ENCODE peak calls at places on chromosomes 4 and X, in four cellular contexts. D is effector memory CD8-positive, alpha-beta T cell; F is AG09319; I is HCEC 1CT. R is an unnamed sample.

GRCh38 chrX:105876658-105877057 is 54.3 kb downstream of the NRK start:
- DNase-seq in D (no peak), F (no peak), I (peak), R (no peak)

GRCh38 chrX:11566158-11566557 is 99.6 kb downstream of the ARHGAP6 start:
- DNase-seq in D (no peak), F (no peak), I (no peak), R (no peak)

GRCh38 chrX:132401935-132402334 is 86.9 kb downstream of the MBNL3 start:
- DNase-seq in D (no peak), F (no peak), I (no peak), R (peak)

GRCh38 chr4:81565137-81565870 is 93.6 kb upstream of the RASGEF1B start:
- DNase-seq in D (no peak), F (no peak), I (no peak), R (no peak)

GRCh38 chrX:24133280-24133679 is 16.2 kb upstream of the ZFX start:
- DNase-seq in D (no peak), F (no peak), I (no peak), R (peak)

GRCh38 chr4:4413373-4413725 is 26.4 kb downstream of the NSG1 start:
- DNase-seq in D (no peak), F (no peak), I (no peak), R (no peak)

GRCh38 chrX:78123190-78123589 is 16.3 kb downstream of the TAF9B start:
- DNase-seq in D (no peak), F (no peak), I (peak), R (peak)

GRCh38 chrX:57607295-57608187 is 15.7 kb downstream of the ZXDB start:
- DNase-seq in D (no peak), F (no peak), I (no peak), R (no peak)

GRCh38 chr4:74181225-74181624 is 23.3 kb downstream of the MTHFD2L start:
- DNase-seq in D (no peak), F (no peak), I (peak), R (peak)

R was measured in EL.